ENCODE peak calls at places on chromosomes 2 and 18, in seven cellular contexts. One of them, this sample, is unnamed.

GRCh38 chr2:204114294-204114693 is 177.7 kb downstream of the ICOS start:
- DNase-seq in fibroblast of villous mesenchyme: no peak
- DNase-seq in posterior cingulate gyrus: no peak
- DNase-seq in mesenteric fat pad: no peak
- DNase-seq in fibroblast of gingiva: no peak
- DNase-seq in H9: no peak
- DNase-seq in RWPE1: no peak
- DNase-seq in this sample: no peak

GRCh38 chr2:230900336-230900995 is 24.6 kb downstream of the GPR55 start:
- DNase-seq in H9: peak; percentile 15
- DNase-seq in mesenteric fat pad: peak; percentile 57
- DNase-seq in fibroblast of gingiva: no peak
- DNase-seq in posterior cingulate gyrus: no peak
- DNase-seq in fibroblast of villous mesenchyme: no peak
- DNase-seq in RWPE1: no peak
- DNase-seq in this sample: no peak

GRCh38 chr2:215832791-215833190 is 180.6 kb downstream of the MREG start:
- DNase-seq in posterior cingulate gyrus: no peak
- DNase-seq in H9: no peak
- DNase-seq in fibroblast of villous mesenchyme: no peak
- DNase-seq in RWPE1: no peak
- DNase-seq in mesenteric fat pad: no peak
- DNase-seq in fibroblast of gingiva: no peak
- DNase-seq in this sample: no peak

GRCh38 chr18:77107218-77107815 is 25.3 kb downstream of the MBP start:
- DNase-seq in fibroblast of gingiva: no peak
- DNase-seq in mesenteric fat pad: no peak
- DNase-seq in RWPE1: no peak
- DNase-seq in H9: no peak
- DNase-seq in posterior cingulate gyrus: no peak
- DNase-seq in fibroblast of villous mesenchyme: peak; percentile 45
- DNase-seq in this sample: no peak

GRCh38 chr2:20487392-20488135 is 40.7 kb downstream of the RHOB start:
- DNase-seq in fibroblast of gingiva: no peak
- DNase-seq in RWPE1: no peak
- DNase-seq in fibroblast of villous mesenchyme: no peak
- DNase-seq in posterior cingulate gyrus: no peak
- DNase-seq in H9: peak; percentile 55
- DNase-seq in mesenteric fat pad: peak; percentile 77
- DNase-seq in this sample: no peak

GRCh38 chr18:74897971-74898657 is 300.4 kb downstream of the ZNF407 start:
- DNase-seq in mesenteric fat pad: no peak
- DNase-seq in posterior cingulate gyrus: no peak
- DNase-seq in fibroblast of gingiva: peak; percentile 43
- DNase-seq in fibroblast of villous mesenchyme: peak; percentile 42
- DNase-seq in H9: no peak
- DNase-seq in RWPE1: peak; percentile 36
- DNase-seq in this sample: no peak

GRCh38 chr2:231132126-231132525 is 7.3 kb upstream of the HTR2B start:
- DNase-seq in fibroblast of gingiva: peak; percentile 71
- DNase-seq in RWPE1: peak; percentile 5
- DNase-seq in fibroblast of villous mesenchyme: peak; percentile 71
- DNase-seq in posterior cingulate gyrus: no peak
- DNase-seq in mesenteric fat pad: no peak
- DNase-seq in H9: no peak
- DNase-seq in this sample: no peak

GRCh38 chr2:229416116-229416694 is 145.1 kb upstream of the PID1 start:
- DNase-seq in RWPE1: no peak
- DNase-seq in fibroblast of villous mesenchyme: peak; percentile 68
- DNase-seq in fibroblast of gingiva: peak; percentile 87
- DNase-seq in posterior cingulate gyrus: peak; percentile 11
- DNase-seq in H9: no peak
- DNase-seq in mesenteric fat pad: no peak
- DNase-seq in this sample: peak; percentile 13

GRCh38 chr2:232386490-232386739 is 7.9 kb downstream of the ALPP start:
- DNase-seq in mesenteric fat pad: no peak
- DNase-seq in fibroblast of villous mesenchyme: peak; percentile 61
- DNase-seq in H9: no peak
- DNase-seq in posterior cingulate gyrus: no peak
- DNase-seq in fibroblast of gingiva: no peak
- DNase-seq in RWPE1: no peak
- DNase-seq in this sample: no peak

GRCh38 chr2:17800219-17800618 is 16.0 kb upstream of the MSGN1 start:
- DNase-seq in H9: no peak
- DNase-seq in mesenteric fat pad: no peak
- DNase-seq in posterior cingulate gyrus: no peak
- DNase-seq in fibroblast of villous mesenchyme: peak; percentile 57
- DNase-seq in fibroblast of gingiva: no peak
- DNase-seq in RWPE1: no peak
- DNase-seq in this sample: no peak

This sample was measured in occipital lobe.